ENCODE peak calls at places on chromosomes 7 and 10, in five cellular contexts. One of them, this sample, is unnamed.

GRCh38 chr7:4436361-4436899 is 245.7 kb upstream of the FOXK1 start:
- DNase-seq in nephron progenitor cell: no peak
- DNase-seq in prostate gland: no peak
- DNase-seq in endothelial cell: no peak
- DNase-seq in IMR-90: no peak
- DNase-seq in this sample: no peak

GRCh38 chr7:106313456-106313891 is 28.7 kb upstream of the NAMPT start:
- DNase-seq in IMR-90: peak
- DNase-seq in prostate gland: peak
- DNase-seq in endothelial cell: no peak
- DNase-seq in nephron progenitor cell: no peak
- DNase-seq in this sample: no peak

GRCh38 chr10:64316416-64316815 is 795.2 kb downstream of the REEP3 start:
- DNase-seq in IMR-90: no peak
- DNase-seq in nephron progenitor cell: peak
- DNase-seq in endothelial cell: no peak
- DNase-seq in prostate gland: no peak
- DNase-seq in this sample: no peak

GRCh38 chr10:70255329-70256299 is 22.4 kb upstream of the PPA1 start:
- DNase-seq in endothelial cell: no peak
- DNase-seq in prostate gland: peak
- DNase-seq in IMR-90: no peak
- DNase-seq in nephron progenitor cell: no peak
- DNase-seq in this sample: no peak

GRCh38 chr7:10560497-10560896 is 413.2 kb upstream of the PHF14 start:
- DNase-seq in nephron progenitor cell: no peak
- DNase-seq in endothelial cell: no peak
- DNase-seq in prostate gland: no peak
- DNase-seq in IMR-90: no peak
- DNase-seq in this sample: no peak

GRCh38 chr7:123865517-123866117 is 20.6 kb downstream of the HYAL4 start:
- DNase-seq in endothelial cell: peak
- DNase-seq in nephron progenitor cell: peak
- DNase-seq in prostate gland: peak
- DNase-seq in IMR-90: peak
- DNase-seq in this sample: no peak

GRCh38 chr7:125033506-125033905 is 103.9 kb upstream of the POT1 start:
- DNase-seq in nephron progenitor cell: no peak
- DNase-seq in prostate gland: no peak
- DNase-seq in IMR-90: no peak
- DNase-seq in endothelial cell: no peak
- DNase-seq in this sample: no peak

GRCh38 chr7:98917331-98917730 is 39.0 kb downstream of the TRRAP start:
- DNase-seq in endothelial cell: no peak
- DNase-seq in nephron progenitor cell: no peak
- DNase-seq in IMR-90: no peak
- DNase-seq in prostate gland: no peak
- DNase-seq in this sample: no peak

GRCh38 chr10:64115913-64116643 is 594.9 kb downstream of the REEP3 start:
- DNase-seq in prostate gland: no peak
- DNase-seq in nephron progenitor cell: peak
- DNase-seq in IMR-90: no peak
- DNase-seq in endothelial cell: peak
- DNase-seq in this sample: no peak

GRCh38 chr10:62475531-62475930 is 101.4 kb downstream of the ZNF365 start:
- DNase-seq in endothelial cell: no peak
- DNase-seq in IMR-90: no peak
- DNase-seq in prostate gland: no peak
- DNase-seq in nephron progenitor cell: no peak
- DNase-seq in this sample: no peak

GRCh38 chr7:28596245-28596935 is 184.1 kb downstream of the CREB5 start:
- DNase-seq in IMR-90: peak
- DNase-seq in prostate gland: no peak
- DNase-seq in endothelial cell: no peak
- DNase-seq in nephron progenitor cell: no peak
- DNase-seq in this sample: no peak

GRCh38 chr7:99562832-99563231 is 4.4 kb downstream of the ZNF655 start:
- DNase-seq in endothelial cell: no peak
- DNase-seq in IMR-90: peak
- DNase-seq in nephron progenitor cell: no peak
- DNase-seq in prostate gland: no peak
- DNase-seq in this sample: no peak

GRCh38 chr7:106114735-106115383 is 2.7 kb upstream of the SYPL1 start:
- DNase-seq in nephron progenitor cell: no peak
- DNase-seq in endothelial cell: no peak
- DNase-seq in IMR-90: no peak
- DNase-seq in prostate gland: no peak
- DNase-seq in this sample: no peak

GRCh38 chr7:103803631-103804030 is 185.8 kb downstream of the RELN start:
- DNase-seq in prostate gland: no peak
- DNase-seq in nephron progenitor cell: no peak
- DNase-seq in IMR-90: no peak
- DNase-seq in endothelial cell: no peak
- DNase-seq in this sample: no peak

GRCh38 chr10:67602268-67602950 is 93.6 kb downstream of the CTNNA3 start:
- DNase-seq in prostate gland: no peak
- DNase-seq in IMR-90: peak
- DNase-seq in nephron progenitor cell: no peak
- DNase-seq in endothelial cell: no peak
- DNase-seq in this sample: no peak

GRCh38 chr7:80053098-80053497 is 81.5 kb upstream of the GNAI1 start:
- DNase-seq in endothelial cell: no peak
- DNase-seq in IMR-90: no peak
- DNase-seq in prostate gland: no peak
- DNase-seq in nephron progenitor cell: peak
- DNase-seq in this sample: no peak

GRCh38 chr7:46830-47140 is 145.6 kb upstream of the FAM20C start:
- DNase-seq in nephron progenitor cell: no peak
- DNase-seq in prostate gland: peak
- DNase-seq in IMR-90: no peak
- DNase-seq in endothelial cell: no peak
- DNase-seq in this sample: no peak

GRCh38 chr7:135334830-135335543 is 101.3 kb downstream of the STRA8 start:
- DNase-seq in IMR-90: no peak
- DNase-seq in nephron progenitor cell: no peak
- DNase-seq in endothelial cell: no peak
- DNase-seq in prostate gland: no peak
- DNase-seq in this sample: no peak

GRCh38 chr10:81873932-81874816 is 820 bp upstream of the NRG3 start:
- DNase-seq in prostate gland: no peak
- DNase-seq in IMR-90: no peak
- DNase-seq in nephron progenitor cell: peak
- DNase-seq in endothelial cell: peak
- DNase-seq in this sample: peak

GRCh38 chr10:74855027-74855426 is 28.6 kb downstream of the KAT6B start:
- DNase-seq in IMR-90: no peak
- DNase-seq in nephron progenitor cell: no peak
- DNase-seq in endothelial cell: peak
- DNase-seq in prostate gland: no peak
- DNase-seq in this sample: no peak

GRCh38 chr7:27185013-27185707 is at the start of gene HOXA11:
- DNase-seq in IMR-90: peak
- DNase-seq in nephron progenitor cell: peak
- DNase-seq in endothelial cell: no peak
- DNase-seq in prostate gland: peak
- DNase-seq in this sample: no peak

GRCh38 chr7:149197675-149198074 is 2.3 kb downstream of the ZNF282 start:
- DNase-seq in prostate gland: no peak
- DNase-seq in endothelial cell: no peak
- DNase-seq in nephron progenitor cell: no peak
- DNase-seq in IMR-90: no peak
- DNase-seq in this sample: no peak

GRCh38 chr7:14995774-14996173 is 93.2 kb upstream of the DGKB start:
- DNase-seq in IMR-90: no peak
- DNase-seq in prostate gland: no peak
- DNase-seq in endothelial cell: no peak
- DNase-seq in nephron progenitor cell: no peak
- DNase-seq in this sample: no peak

GRCh38 chr7:33933611-33934281 is 28.4 kb downstream of the BMPER start:
- DNase-seq in nephron progenitor cell: no peak
- DNase-seq in IMR-90: peak
- DNase-seq in prostate gland: no peak
- DNase-seq in endothelial cell: no peak
- DNase-seq in this sample: no peak

GRCh38 chr10:3948843-3949242 is 163.8 kb upstream of the KLF6 start:
- DNase-seq in prostate gland: no peak
- DNase-seq in nephron progenitor cell: no peak
- DNase-seq in endothelial cell: no peak
- DNase-seq in IMR-90: peak
- DNase-seq in this sample: no peak

GRCh38 chr10:79147306-79147705 is 78.5 kb downstream of the ZMIZ1 start:
- DNase-seq in IMR-90: no peak
- DNase-seq in prostate gland: no peak
- DNase-seq in nephron progenitor cell: no peak
- DNase-seq in endothelial cell: no peak
- DNase-seq in this sample: no peak

GRCh38 chr10:102658802-102659201 is 14.5 kb downstream of the TRIM8 start:
- DNase-seq in endothelial cell: no peak
- DNase-seq in IMR-90: no peak
- DNase-seq in nephron progenitor cell: no peak
- DNase-seq in prostate gland: no peak
- DNase-seq in this sample: no peak

GRCh38 chr7:1093506-1093850 is 5.6 kb downstream of the GPER1 start:
- DNase-seq in IMR-90: no peak
- DNase-seq in prostate gland: no peak
- DNase-seq in nephron progenitor cell: no peak
- DNase-seq in endothelial cell: no peak
- DNase-seq in this sample: no peak

GRCh38 chr7:136688601-136689000 is 179.9 kb upstream of the CHRM2 start:
- DNase-seq in IMR-90: no peak
- DNase-seq in nephron progenitor cell: no peak
- DNase-seq in prostate gland: no peak
- DNase-seq in endothelial cell: no peak
- DNase-seq in this sample: no peak

GRCh38 chr7:146002431-146003078 is 114.0 kb upstream of the CNTNAP2 start:
- DNase-seq in prostate gland: no peak
- DNase-seq in IMR-90: no peak
- DNase-seq in endothelial cell: no peak
- DNase-seq in nephron progenitor cell: no peak
- DNase-seq in this sample: no peak

DNA sequence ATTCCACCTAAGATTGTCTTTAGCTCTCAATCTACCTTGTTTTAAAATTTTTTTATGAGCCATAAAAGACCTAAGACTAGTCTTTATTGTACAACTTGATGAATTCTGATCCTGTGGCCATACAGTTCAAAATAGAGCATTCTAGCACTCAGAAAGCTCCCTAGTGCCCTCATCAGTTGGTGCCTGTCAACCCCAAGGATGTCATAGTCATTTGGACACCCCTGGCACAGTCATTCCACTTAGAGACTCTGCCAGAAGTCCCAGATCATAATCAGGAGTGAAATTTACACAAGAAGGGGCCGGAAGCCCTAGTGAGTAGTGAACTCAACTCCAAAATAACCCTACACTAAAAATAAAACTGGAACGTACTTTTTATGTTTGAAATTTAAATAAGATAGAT is 80.0 kb upstream of the INSIG1 start:
- DNase-seq in prostate gland: no peak
- DNase-seq in IMR-90: no peak
- DNase-seq in nephron progenitor cell: no peak
- DNase-seq in endothelial cell: no peak
- DNase-seq in this sample: no peak
- TF ChIP-seq CTCF in prostate gland: no peak
- TF ChIP-seq CTCF in IMR-90: no peak
- TF ChIP-seq CTCF in nephron progenitor cell: no peak
- TF ChIP-seq CTCF in endothelial cell: no peak
- TF ChIP-seq CTCF in this sample: no peak

GRCh38 chr10:119028900-119029612 is 458 bp upstream of the NANOS1 start:
- DNase-seq in endothelial cell: peak
- DNase-seq in IMR-90: peak
- DNase-seq in nephron progenitor cell: peak
- DNase-seq in prostate gland: peak
- DNase-seq in this sample: peak
- TF ChIP-seq CTCF in endothelial cell: no peak
- TF ChIP-seq CTCF in IMR-90: peak
- TF ChIP-seq CTCF in nephron progenitor cell: no peak
- TF ChIP-seq CTCF in prostate gland: peak
- TF ChIP-seq CTCF in this sample: peak

DNA sequence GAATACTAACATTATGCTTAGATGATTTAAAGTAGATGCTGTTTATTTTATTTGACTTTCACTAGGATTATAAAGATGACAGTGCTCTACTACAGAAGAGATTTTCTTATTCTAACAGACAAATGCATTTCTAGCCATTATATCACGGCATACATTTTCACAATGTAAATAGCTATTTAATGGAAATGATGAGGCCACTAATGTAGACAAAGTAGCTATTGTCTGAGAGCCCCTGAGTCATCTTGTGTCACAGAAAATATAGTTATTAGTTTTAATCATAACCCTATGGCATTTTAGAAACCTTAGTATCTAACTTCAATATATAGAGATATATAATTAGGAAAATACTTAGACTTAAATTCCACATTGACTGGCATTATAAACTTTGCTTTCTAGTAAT is 158.0 kb upstream of the AHR start:
- DNase-seq in prostate gland: no peak
- DNase-seq in nephron progenitor cell: no peak
- DNase-seq in endothelial cell: no peak
- DNase-seq in IMR-90: no peak
- DNase-seq in this sample: no peak
- TF ChIP-seq CTCF in prostate gland: no peak
- TF ChIP-seq CTCF in nephron progenitor cell: no peak
- TF ChIP-seq CTCF in endothelial cell: no peak
- TF ChIP-seq CTCF in IMR-90: no peak
- TF ChIP-seq CTCF in this sample: no peak

GRCh38 chr10:113221756-113222168 is 271.7 kb downstream of the TCF7L2 start:
- DNase-seq in nephron progenitor cell: no peak
- DNase-seq in endothelial cell: no peak
- DNase-seq in prostate gland: no peak
- DNase-seq in IMR-90: no peak
- DNase-seq in this sample: no peak

GRCh38 chr10:113214331-113214730 is 264.3 kb downstream of the TCF7L2 start:
- DNase-seq in nephron progenitor cell: no peak
- DNase-seq in IMR-90: no peak
- DNase-seq in prostate gland: no peak
- DNase-seq in endothelial cell: no peak
- DNase-seq in this sample: no peak

GRCh38 chr10:113219446-113219845 is 269.4 kb downstream of the TCF7L2 start:
- DNase-seq in IMR-90: no peak
- DNase-seq in nephron progenitor cell: no peak
- DNase-seq in prostate gland: no peak
- DNase-seq in endothelial cell: no peak
- DNase-seq in this sample: no peak

GRCh38 chr10:113213041-113213440 is 263.0 kb downstream of the TCF7L2 start:
- DNase-seq in prostate gland: no peak
- DNase-seq in IMR-90: no peak
- DNase-seq in endothelial cell: no peak
- DNase-seq in nephron progenitor cell: no peak
- DNase-seq in this sample: no peak

DNA sequence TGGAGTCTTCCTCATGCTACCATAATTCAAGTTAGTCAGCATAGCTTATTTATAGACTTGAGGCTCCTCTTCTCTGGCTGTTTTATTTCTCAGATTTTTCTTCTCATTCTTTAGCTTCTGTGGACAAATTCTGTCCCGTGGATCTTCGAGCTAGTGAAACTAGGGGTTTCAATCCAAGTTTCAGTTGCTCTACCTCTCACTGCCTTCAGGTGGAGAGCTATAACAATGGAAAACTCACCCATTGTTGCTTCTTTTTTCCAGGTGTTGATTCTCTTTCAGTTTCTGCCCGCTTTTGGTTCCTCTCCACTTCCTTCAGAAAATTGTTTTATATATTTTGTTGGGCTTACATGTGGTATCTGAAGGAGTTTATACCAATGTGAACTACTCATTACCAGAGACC is 266.0 kb downstream of the TCF7L2 start:
- DNase-seq in prostate gland: no peak
- DNase-seq in IMR-90: no peak
- DNase-seq in endothelial cell: no peak
- DNase-seq in nephron progenitor cell: no peak
- DNase-seq in this sample: no peak
- TF ChIP-seq CTCF in prostate gland: peak
- TF ChIP-seq CTCF in IMR-90: no peak
- TF ChIP-seq CTCF in endothelial cell: no peak
- TF ChIP-seq CTCF in nephron progenitor cell: no peak
- TF ChIP-seq CTCF in this sample: peak

This sample was measured in chondrocyte.